ENCODE peak calls at places on chromosome 14, in four cellular contexts. A, F, Y and M are unnamed samples.

GRCh38 chr14:95300002-95300696 is 19.6 kb downstream of the CLMN start:
- ATAC-seq in A (peak; percentile 85), F (peak; percentile 72), Y (no peak), M (peak; percentile 81)

GRCh38 chr14:99127651-99128167 is 144.3 kb downstream of the BCL11B start:
- ATAC-seq in A (no peak), F (peak; percentile 52), Y (no peak), M (no peak)

GRCh38 chr14:89445252-89445973 is 28.4 kb upstream of the FOXN3 start:
- ATAC-seq in A (no peak), F (no peak), Y (no peak), M (peak; percentile 70)

GRCh38 chr14:80560800-80561199 is 349.5 kb upstream of the DIO2 start:
- ATAC-seq in A (no peak), F (no peak), Y (no peak), M (peak; percentile 50)

GRCh38 chr14:106489112-106489881 is 962.9 kb downstream of the TMEM121 start:
- ATAC-seq in A (no peak), F (no peak), Y (no peak), M (no peak)

GRCh38 chr14:105389976-105390848 is 8.1 kb upstream of the TEX22 start:
- ATAC-seq in A (no peak), F (peak; percentile 30), Y (no peak), M (peak; percentile 35)

GRCh38 chr14:95394981-95395737 is 75.5 kb upstream of the CLMN start:
- ATAC-seq in A (no peak), F (no peak), Y (no peak), M (no peak)

GRCh38 chr14:97924922-97925613 is 1127.9 kb downstream of the VRK1 start:
- ATAC-seq in A (no peak), F (no peak), Y (no peak), M (no peak)

GRCh38 chr14:69666698-69667211 is 55.4 kb downstream of the SUSD6 start:
- ATAC-seq in A (no peak), F (peak; percentile 38), Y (peak; percentile 53), M (no peak)

GRCh38 chr14:75570797-75571196 is 7.6 kb upstream of the FLVCR2 start:
- ATAC-seq in A (no peak), F (no peak), Y (no peak), M (no peak)

GRCh38 chr14:97219356-97220017 is 422.3 kb downstream of the VRK1 start:
- ATAC-seq in A (no peak), F (no peak), Y (no peak), M (no peak)

GRCh38 chr14:105335735-105336476 is 21.4 kb downstream of the PACS2 start:
- ATAC-seq in A (no peak), F (peak; percentile 64), Y (no peak), M (no peak)